ENCODE peak calls at places on chromosome 7, in five cellular contexts. One of them, this sample, is unnamed.

GRCh38 chr7:25187932-25188331 is 40.4 kb downstream of the NPVF start:
- DNase-seq in CD8-positive, alpha-beta T cell: no peak
- DNase-seq in mammary epithelial cell: no peak
- DNase-seq in brain microvascular endothelial cell: no peak
- DNase-seq in adrenal gland: no peak
- DNase-seq in this sample: no peak

GRCh38 chr7:158407581-158408331 is 179.9 kb downstream of the PTPRN2 start:
- DNase-seq in CD8-positive, alpha-beta T cell: no peak
- DNase-seq in mammary epithelial cell: peak
- DNase-seq in brain microvascular endothelial cell: peak
- DNase-seq in adrenal gland: no peak
- DNase-seq in this sample: peak

GRCh38 chr7:29033584-29033983 is 75.5 kb upstream of the TRIL start:
- DNase-seq in CD8-positive, alpha-beta T cell: no peak
- DNase-seq in mammary epithelial cell: no peak
- DNase-seq in brain microvascular endothelial cell: no peak
- DNase-seq in adrenal gland: no peak
- DNase-seq in this sample: no peak

GRCh38 chr7:113891828-113892227 is 27.0 kb downstream of the PPP1R3A start:
- DNase-seq in CD8-positive, alpha-beta T cell: no peak
- DNase-seq in mammary epithelial cell: peak
- DNase-seq in brain microvascular endothelial cell: peak
- DNase-seq in adrenal gland: no peak
- DNase-seq in this sample: peak

GRCh38 chr7:71835056-71835455 is 577.1 kb downstream of the CALN1 start:
- DNase-seq in CD8-positive, alpha-beta T cell: no peak
- DNase-seq in mammary epithelial cell: no peak
- DNase-seq in brain microvascular endothelial cell: peak
- DNase-seq in adrenal gland: no peak
- DNase-seq in this sample: no peak

GRCh38 chr7:37245544-37245943 is 203.1 kb downstream of the ELMO1 start:
- DNase-seq in CD8-positive, alpha-beta T cell: no peak
- DNase-seq in mammary epithelial cell: no peak
- DNase-seq in brain microvascular endothelial cell: no peak
- DNase-seq in adrenal gland: no peak
- DNase-seq in this sample: no peak

GRCh38 chr7:10952588-10952987 is 21.1 kb upstream of the PHF14 start:
- DNase-seq in CD8-positive, alpha-beta T cell: no peak
- DNase-seq in mammary epithelial cell: no peak
- DNase-seq in brain microvascular endothelial cell: no peak
- DNase-seq in adrenal gland: no peak
- DNase-seq in this sample: no peak

GRCh38 chr7:157544226-157544625 is 207.4 kb downstream of the DNAJB6 start:
- DNase-seq in CD8-positive, alpha-beta T cell: no peak
- DNase-seq in mammary epithelial cell: no peak
- DNase-seq in brain microvascular endothelial cell: no peak
- DNase-seq in adrenal gland: no peak
- DNase-seq in this sample: no peak

GRCh38 chr7:4134631-4135030 is 547.5 kb upstream of the FOXK1 start:
- DNase-seq in CD8-positive, alpha-beta T cell: no peak
- DNase-seq in mammary epithelial cell: no peak
- DNase-seq in brain microvascular endothelial cell: no peak
- DNase-seq in adrenal gland: no peak
- DNase-seq in this sample: no peak

GRCh38 chr7:1864126-1864940 is 194.3 kb downstream of the ELFN1 start:
- DNase-seq in CD8-positive, alpha-beta T cell: no peak
- DNase-seq in mammary epithelial cell: no peak
- DNase-seq in brain microvascular endothelial cell: no peak
- DNase-seq in adrenal gland: no peak
- DNase-seq in this sample: no peak

GRCh38 chr7:19557726-19558470 is 150.9 kb downstream of the POLR1F start:
- DNase-seq in CD8-positive, alpha-beta T cell: no peak
- DNase-seq in mammary epithelial cell: peak
- DNase-seq in brain microvascular endothelial cell: peak
- DNase-seq in adrenal gland: no peak
- DNase-seq in this sample: no peak

GRCh38 chr7:19552576-19552975 is 156.3 kb downstream of the POLR1F start:
- DNase-seq in CD8-positive, alpha-beta T cell: no peak
- DNase-seq in mammary epithelial cell: no peak
- DNase-seq in brain microvascular endothelial cell: no peak
- DNase-seq in adrenal gland: no peak
- DNase-seq in this sample: no peak

GRCh38 chr7:19560111-19560883 is 148.5 kb downstream of the POLR1F start:
- DNase-seq in CD8-positive, alpha-beta T cell: no peak
- DNase-seq in mammary epithelial cell: peak
- DNase-seq in brain microvascular endothelial cell: peak
- DNase-seq in adrenal gland: no peak
- DNase-seq in this sample: peak

GRCh38 chr7:19561121-19561805 is 147.6 kb downstream of the POLR1F start:
- DNase-seq in CD8-positive, alpha-beta T cell: no peak
- DNase-seq in mammary epithelial cell: peak
- DNase-seq in brain microvascular endothelial cell: peak
- DNase-seq in adrenal gland: no peak
- DNase-seq in this sample: no peak

DNA sequence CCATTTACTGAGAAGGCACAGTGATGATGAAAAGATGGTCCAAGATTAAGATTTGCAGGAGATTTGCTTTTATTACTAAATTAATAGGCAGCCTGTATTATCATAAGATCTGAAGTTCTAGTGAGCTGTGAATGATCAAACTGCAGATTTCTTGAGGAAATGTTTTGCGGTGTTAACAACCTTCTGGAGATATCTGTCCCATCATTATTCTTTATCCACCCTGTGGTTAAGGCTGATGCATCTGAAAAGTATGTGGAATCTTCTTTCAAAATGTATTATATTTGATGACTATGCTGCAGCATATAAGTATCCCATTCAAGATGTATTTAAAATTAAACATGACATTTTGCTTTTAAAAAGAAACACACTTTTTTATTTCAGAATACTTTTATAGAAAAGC is 150.3 kb downstream of the POLR1F start:
- DNase-seq in CD8-positive, alpha-beta T cell: no peak
- DNase-seq in mammary epithelial cell: peak
- DNase-seq in brain microvascular endothelial cell: peak
- DNase-seq in adrenal gland: no peak
- DNase-seq in this sample: peak
- H3K27ac ChIP-seq in CD8-positive, alpha-beta T cell: no peak
- H3K27ac ChIP-seq in mammary epithelial cell: peak
- H3K27ac ChIP-seq in brain microvascular endothelial cell: peak
- H3K27ac ChIP-seq in adrenal gland: no peak
- H3K27ac ChIP-seq in this sample: no peak

DNA sequence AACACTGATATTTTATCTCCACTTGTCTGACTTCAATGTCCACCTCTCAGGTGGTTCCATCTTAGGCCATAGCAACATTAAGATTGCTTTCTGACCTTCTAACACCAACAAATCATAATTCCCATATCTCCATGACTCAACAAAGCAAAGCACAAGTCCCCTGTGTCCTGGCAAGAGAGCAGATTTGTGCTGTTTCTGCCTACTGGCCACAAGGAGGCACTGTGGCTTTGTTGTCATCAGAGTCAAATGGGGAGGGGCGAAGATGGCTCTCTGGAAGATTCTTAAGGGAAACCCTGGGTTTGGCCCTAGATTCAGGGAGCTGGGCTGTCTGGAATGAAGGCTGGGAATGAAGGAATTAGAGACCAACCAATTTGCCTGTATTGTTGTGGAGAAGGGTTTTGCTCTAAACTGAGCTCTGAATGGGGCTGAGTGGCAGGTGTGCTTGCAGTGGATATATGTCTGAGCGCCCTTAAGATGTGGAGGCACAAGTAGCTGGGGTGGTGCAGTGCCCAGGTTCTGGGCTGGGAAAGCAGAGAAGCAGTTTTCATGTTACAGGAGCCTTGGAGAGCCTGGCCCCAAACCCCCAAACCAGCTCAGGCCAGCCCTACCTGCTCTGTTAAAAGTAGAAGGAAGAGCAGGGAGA is 154.8 kb upstream of the PRSS58 start:
- DNase-seq in CD8-positive, alpha-beta T cell: peak
- DNase-seq in mammary epithelial cell: peak
- DNase-seq in brain microvascular endothelial cell: peak
- DNase-seq in adrenal gland: no peak
- DNase-seq in this sample: peak
- TF ChIP-seq CTCF in CD8-positive, alpha-beta T cell: peak
- TF ChIP-seq CTCF in mammary epithelial cell: peak
- TF ChIP-seq CTCF in brain microvascular endothelial cell: peak
- TF ChIP-seq CTCF in adrenal gland: no peak
- TF ChIP-seq CTCF in this sample: no peak

GRCh38 chr7:80943342-80943741 is 24.5 kb upstream of the SEMA3C start:
- DNase-seq in CD8-positive, alpha-beta T cell: no peak
- DNase-seq in mammary epithelial cell: no peak
- DNase-seq in brain microvascular endothelial cell: no peak
- DNase-seq in adrenal gland: no peak
- DNase-seq in this sample: no peak

GRCh38 chr7:80942261-80943041 is 23.6 kb upstream of the SEMA3C start:
- DNase-seq in CD8-positive, alpha-beta T cell: no peak
- DNase-seq in mammary epithelial cell: peak
- DNase-seq in brain microvascular endothelial cell: peak
- DNase-seq in adrenal gland: peak
- DNase-seq in this sample: peak

GRCh38 chr7:80940539-80941205 is 21.8 kb upstream of the SEMA3C start:
- DNase-seq in CD8-positive, alpha-beta T cell: no peak
- DNase-seq in mammary epithelial cell: peak
- DNase-seq in brain microvascular endothelial cell: no peak
- DNase-seq in adrenal gland: no peak
- DNase-seq in this sample: peak

GRCh38 chr7:80937336-80937735 is 18.5 kb upstream of the SEMA3C start:
- DNase-seq in CD8-positive, alpha-beta T cell: no peak
- DNase-seq in mammary epithelial cell: no peak
- DNase-seq in brain microvascular endothelial cell: no peak
- DNase-seq in adrenal gland: no peak
- DNase-seq in this sample: no peak

GRCh38 chr7:80941206-80941758 is 22.4 kb upstream of the SEMA3C start:
- DNase-seq in CD8-positive, alpha-beta T cell: no peak
- DNase-seq in mammary epithelial cell: peak
- DNase-seq in brain microvascular endothelial cell: peak
- DNase-seq in adrenal gland: no peak
- DNase-seq in this sample: peak
- H3K27ac ChIP-seq in CD8-positive, alpha-beta T cell: no peak
- H3K27ac ChIP-seq in mammary epithelial cell: peak
- H3K27ac ChIP-seq in brain microvascular endothelial cell: peak
- H3K27ac ChIP-seq in adrenal gland: no peak
- H3K27ac ChIP-seq in this sample: no peak

GRCh38 chr7:20329389-20330175 is 1.1 kb upstream of the ITGB8 start:
- DNase-seq in CD8-positive, alpha-beta T cell: no peak
- DNase-seq in mammary epithelial cell: peak
- DNase-seq in brain microvascular endothelial cell: peak
- DNase-seq in adrenal gland: peak
- DNase-seq in this sample: peak
- TF ChIP-seq CTCF in CD8-positive, alpha-beta T cell: no peak
- TF ChIP-seq CTCF in mammary epithelial cell: peak
- TF ChIP-seq CTCF in brain microvascular endothelial cell: peak
- TF ChIP-seq CTCF in adrenal gland: peak
- TF ChIP-seq CTCF in this sample: peak